ENCODE peak calls at places on chromosomes 6 and 20, in eight cellular contexts. Y is activated CD8-positive, alpha-beta memory T cell treated with anti-CD3 and anti-CD28 coated beads for 48 hours; M is stimulated activated CD8-positive, alpha-beta memory T cell treated with anti-CD3 and anti-CD28 coated beads, Interleukin-4, amount 100 ng/mL, for 24 hours; I is amniotic stem cell; C is NCI-H1436; P is tibial artery; X is effector CD4-positive, alpha-beta T cell; K is H9. G is an unnamed sample.

GRCh38 chr6:132972254-132972653 is 157.9 kb downstream of the RPS12 start:
- DNase-seq in Y (no peak), M (no peak), I (no peak), C (no peak), P (no peak), X (no peak), K (no peak), G (no peak)

GRCh38 chr6:43582911-43583310 is 6.9 kb downstream of the POLH start:
- DNase-seq in Y (no peak), M (no peak), I (no peak), C (no peak), P (no peak), X (no peak), K (no peak), G (no peak)

GRCh38 chr20:59634435-59635005 is 30.2 kb downstream of the PHACTR3 start:
- DNase-seq in Y (no peak), M (no peak), I (no peak), C (no peak), P (no peak), X (no peak), K (no peak), G (no peak)

GRCh38 chr20:39117486-39117885 is 155.3 kb downstream of the DHX35 start:
- DNase-seq in Y (no peak), M (no peak), I (no peak), C (no peak), P (no peak), X (no peak), K (no peak), G (no peak)

GRCh38 chr20:24779886-24780285 is 169.2 kb upstream of the CST7 start:
- DNase-seq in Y (no peak), M (no peak), I (no peak), C (no peak), P (no peak), X (no peak), K (peak), G (no peak)

GRCh38 chr20:59839372-59839771 is 94.1 kb downstream of the SYCP2 start:
- DNase-seq in Y (no peak), M (no peak), I (no peak), C (no peak), P (no peak), X (no peak), K (no peak), G (no peak)

GRCh38 chr6:3165631-3166534 is 8.5 kb upstream of the TUBB2A start:
- DNase-seq in Y (no peak), M (no peak), I (no peak), C (no peak), P (no peak), X (no peak), K (no peak), G (no peak)

GRCh38 chr20:35020108-35021031 is 64.7 kb downstream of the MYH7B start:
- DNase-seq in Y (no peak), M (no peak), I (no peak), C (no peak), P (no peak), X (no peak), K (no peak), G (peak)

GRCh38 chr20:44862286-44862685 is 23.2 kb upstream of the YWHAB start:
- DNase-seq in Y (no peak), M (no peak), I (no peak), C (no peak), P (no peak), X (no peak), K (no peak), G (no peak)

GRCh38 chr20:62495798-62496325 is 20.1 kb upstream of the GATA5 start:
- DNase-seq in Y (no peak), M (no peak), I (no peak), C (no peak), P (no peak), X (no peak), K (no peak), G (no peak)

GRCh38 chr20:17808357-17808756 is 108.6 kb downstream of the BANF2 start:
- DNase-seq in Y (no peak), M (no peak), I (no peak), C (no peak), P (peak), X (no peak), K (no peak), G (no peak)

GRCh38 chr20:47202765-47203667 is 153.5 kb downstream of the ZMYND8 start:
- DNase-seq in Y (no peak), M (no peak), I (no peak), C (no peak), P (no peak), X (no peak), K (no peak), G (no peak)

GRCh38 chr6:53896237-53896636 is 101.4 kb downstream of the LRRC1 start:
- DNase-seq in Y (no peak), M (no peak), I (no peak), C (no peak), P (no peak), X (no peak), K (no peak), G (no peak)

GRCh38 chr20:63466250-63466825 is 6.1 kb downstream of the KCNQ2 start:
- DNase-seq in Y (no peak), M (no peak), I (no peak), C (no peak), P (no peak), X (no peak), K (no peak), G (no peak)

GRCh38 chr20:9516658-9516987 is 2.2 kb downstream of the LAMP5 start:
- DNase-seq in Y (no peak), M (no peak), I (no peak), C (no peak), P (no peak), X (no peak), K (no peak), G (no peak)

GRCh38 chr20:43558412-43559146 is at the start of gene SGK2:
- DNase-seq in Y (no peak), M (no peak), I (peak), C (no peak), P (no peak), X (no peak), K (no peak), G (no peak)

GRCh38 chr6:14948586-14949245 is 297.2 kb upstream of the JARID2 start:
- DNase-seq in Y (no peak), M (no peak), I (no peak), C (no peak), P (no peak), X (no peak), K (no peak), G (no peak)

GRCh38 chr20:63011798-63012197 is 5.0 kb upstream of the BHLHE23 start:
- DNase-seq in Y (no peak), M (no peak), I (no peak), C (no peak), P (no peak), X (no peak), K (no peak), G (no peak)

GRCh38 chr20:36823126-36823525 is 49.6 kb upstream of the DSN1 start:
- DNase-seq in Y (no peak), M (no peak), I (no peak), C (no peak), P (no peak), X (no peak), K (no peak), G (no peak)

GRCh38 chr20:51156041-51156795 is 133.3 kb upstream of the KCNG1 start:
- DNase-seq in Y (no peak), M (no peak), I (no peak), C (no peak), P (peak), X (no peak), K (no peak), G (no peak)

GRCh38 chr6:167470836-167471547 is 146.1 kb downstream of the TTLL2 start:
- DNase-seq in Y (no peak), M (no peak), I (no peak), C (no peak), P (no peak), X (no peak), K (no peak), G (no peak)

GRCh38 chr6:31930962-31931361 is 3.4 kb downstream of the C2 start:
- DNase-seq in Y (no peak), M (no peak), I (no peak), C (no peak), P (no peak), X (no peak), K (no peak), G (no peak)

GRCh38 chr6:121520337-121521163 is 85.1 kb downstream of the GJA1 start:
- DNase-seq in Y (no peak), M (no peak), I (peak), C (no peak), P (no peak), X (no peak), K (no peak), G (no peak)

GRCh38 chr6:96014846-96015245 is 928 bp upstream of the FUT9 start:
- DNase-seq in Y (no peak), M (no peak), I (no peak), C (no peak), P (no peak), X (no peak), K (no peak), G (no peak)

GRCh38 chr20:6831461-6831860 is 64.0 kb downstream of the BMP2 start:
- DNase-seq in Y (no peak), M (no peak), I (no peak), C (no peak), P (no peak), X (no peak), K (no peak), G (no peak)

GRCh38 chr6:7008451-7008988 is 99.2 kb upstream of the RREB1 start:
- DNase-seq in Y (no peak), M (no peak), I (no peak), C (no peak), P (no peak), X (no peak), K (no peak), G (no peak)

GRCh38 chr20:1274485-1275313 is 8.6 kb downstream of the SNPH start:
- DNase-seq in Y (no peak), M (no peak), I (no peak), C (peak), P (no peak), X (no peak), K (no peak), G (no peak)

GRCh38 chr20:17883592-17884317 is 84.8 kb downstream of the SNX5 start:
- DNase-seq in Y (no peak), M (no peak), I (no peak), C (no peak), P (no peak), X (no peak), K (no peak), G (no peak)